ENCODE peak calls at places on chromosomes 7 and 10, in four cellular contexts. U is heart right ventricle, K is IMR-90, V is heart left ventricle. A is an unnamed sample.

GRCh38 chr10:101216207-101216607 is 13.1 kb downstream of the LBX1 start:
- DNase-seq in K (no peak), U (no peak), V (peak; percentile 49), A (no peak)

GRCh38 chr10:102869290-102870198 is at the start of gene AS3MT:
- DNase-seq in V (peak; percentile 69), K (no peak), U (peak; percentile 15), A (peak; percentile 43)

GRCh38 chr10:132197271-132198067 is 10.7 kb downstream of the DPYSL4 start:
- DNase-seq in V (peak; percentile 58), K (no peak), U (no peak), A (no peak)

GRCh38 chr10:113746188-113746950 is 5.1 kb upstream of the PLEKHS1 start:
- DNase-seq in K (no peak), V (no peak), U (no peak), A (no peak)

GRCh38 chr7:7271094-7271874 is 88.9 kb downstream of the C1GALT1 start:
- DNase-seq in K (no peak), V (no peak), U (no peak), A (no peak)

GRCh38 chr7:134440067-134440466 is 18.8 kb downstream of the AKR1B1 start:
- DNase-seq in V (no peak), U (peak; percentile 37), K (no peak), A (no peak)

GRCh38 chr10:129329375-129330040 is 137.5 kb upstream of the MGMT start:
- DNase-seq in K (no peak), U (no peak), V (no peak), A (no peak)

GRCh38 chr7:7416031-7416968 is 119.4 kb downstream of the COL28A1 start:
- DNase-seq in U (no peak), V (no peak), K (peak; percentile 45), A (no peak)

GRCh38 chr7:18471476-18472160 is 23.9 kb upstream of the HDAC9 start:
- DNase-seq in K (no peak), V (no peak), U (no peak), A (no peak)

GRCh38 chr10:101839421-101840063 is 4.1 kb downstream of the KCNIP2 start:
- DNase-seq in V (peak; percentile 80), K (peak; percentile 11), U (no peak), A (no peak)

GRCh38 chr10:36676321-36677169 is 448.9 kb upstream of the ANKRD30A start:
- DNase-seq in U (no peak), V (no peak), K (peak; percentile 73), A (no peak)

GRCh38 chr7:154182361-154182760 is 130.2 kb downstream of the DPP6 start:
- DNase-seq in K (no peak), V (no peak), U (no peak), A (no peak)

GRCh38 chr7:154183946-154184345 is 131.7 kb downstream of the DPP6 start:
- DNase-seq in K (no peak), V (no peak), U (no peak), A (no peak)

GRCh38 chr7:154188330-154188729 is 136.1 kb downstream of the DPP6 start:
- DNase-seq in U (no peak), K (no peak), V (no peak), A (no peak)

GRCh38 chr7:154183482-154183881 is 131.3 kb downstream of the DPP6 start:
- DNase-seq in V (no peak), U (no peak), K (no peak), A (no peak)

DNA sequence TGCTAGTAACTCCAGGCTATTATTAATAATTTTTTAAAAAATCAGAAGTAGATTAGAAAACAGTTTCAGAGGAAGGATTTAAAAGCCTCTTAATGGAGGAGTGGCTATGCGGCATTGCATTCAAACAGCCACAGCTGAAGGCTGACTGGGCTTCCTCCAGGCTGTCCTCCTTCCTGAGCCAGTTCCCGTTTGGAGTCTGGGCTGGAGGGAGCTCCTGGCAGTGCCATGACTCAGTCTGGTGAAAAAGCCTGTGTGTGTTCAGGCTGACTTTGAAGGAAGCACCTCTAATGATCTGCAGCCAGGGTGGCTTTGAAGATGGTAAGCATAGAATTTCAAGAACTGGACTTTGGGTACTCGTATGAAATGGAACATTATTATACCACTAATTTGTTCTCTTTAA is 134.6 kb downstream of the DPP6 start:
- DNase-seq in U (no peak), V (no peak), K (no peak), A (no peak)
- H3K27ac ChIP-seq in U (no peak overlapping the region), V (no peak overlapping the region), K (no peak overlapping the region), A (no peak overlapping the region)

GRCh38 chr10:64036996-64037666 is 515.9 kb downstream of the REEP3 start:
- DNase-seq in V (no peak), K (no peak), U (no peak), A (no peak)
- H3K4me1 ChIP-seq in V (peaks cover 3% of the 10 kb centered on the region), K (no peaks in the 10 kb centered on the region), U (peaks cover 9% of the 10 kb centered on the region), A (no peaks in the 10 kb centered on the region)

DNA sequence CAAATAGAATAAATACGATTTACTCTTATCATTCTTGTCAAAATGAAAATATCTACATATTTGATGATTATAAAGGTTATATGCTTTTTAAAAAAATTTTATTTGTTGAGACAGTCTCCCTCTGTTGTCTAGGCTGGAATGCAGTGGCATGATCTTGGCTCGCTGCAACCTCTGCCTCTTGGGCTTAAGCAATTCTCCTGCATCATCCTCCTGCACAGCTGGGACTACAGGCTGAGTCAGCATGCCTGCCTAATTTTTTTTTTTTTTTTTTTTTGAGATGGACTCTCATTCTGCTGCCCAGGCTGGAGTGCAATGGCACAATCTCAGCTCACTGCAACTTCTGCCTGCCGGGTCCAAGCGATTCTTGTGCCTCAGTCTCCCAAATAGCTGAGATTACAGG is 48.9 kb downstream of the PUS7 start:
- DNase-seq in V (no peak), K (peak; percentile 91), U (no peak), A (no peak)
- H3K27ac ChIP-seq in V (no peak overlapping the region), K (peak overlapping the region; percentile 27), U (no peak overlapping the region), A (no peak overlapping the region)

GRCh38 chr10:26869528-26869927 is 8.8 kb upstream of the ABI1 start:
- DNase-seq in K (no peak), V (no peak), U (no peak), A (no peak)

DNA sequence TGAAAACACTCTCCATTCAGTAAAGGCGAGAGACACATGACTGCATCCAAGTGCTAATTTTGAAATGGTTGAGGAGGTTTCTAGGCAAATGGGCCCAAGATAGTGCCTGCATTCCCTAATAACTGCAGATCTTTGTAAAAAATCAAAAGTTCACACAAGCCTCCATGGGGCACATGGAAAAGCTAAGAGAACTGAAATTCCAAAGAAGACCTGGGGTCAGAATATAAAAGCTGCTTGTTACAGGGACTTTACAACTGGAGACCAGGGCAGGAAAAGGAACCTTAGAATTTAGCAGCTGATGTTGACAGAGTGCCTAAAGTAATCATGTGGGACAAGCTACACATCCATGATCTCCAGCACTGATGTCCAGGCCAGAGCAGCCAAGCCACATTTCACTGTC is 10.0 kb upstream of the ABI1 start:
- DNase-seq in V (no peak), U (no peak), K (no peak), A (no peak)
- H3K4me1 ChIP-seq in V (no peaks in the 10 kb centered on the region), U (no peaks in the 10 kb centered on the region), K (no peaks in the 10 kb centered on the region), A (no peaks in the 10 kb centered on the region)

DNA sequence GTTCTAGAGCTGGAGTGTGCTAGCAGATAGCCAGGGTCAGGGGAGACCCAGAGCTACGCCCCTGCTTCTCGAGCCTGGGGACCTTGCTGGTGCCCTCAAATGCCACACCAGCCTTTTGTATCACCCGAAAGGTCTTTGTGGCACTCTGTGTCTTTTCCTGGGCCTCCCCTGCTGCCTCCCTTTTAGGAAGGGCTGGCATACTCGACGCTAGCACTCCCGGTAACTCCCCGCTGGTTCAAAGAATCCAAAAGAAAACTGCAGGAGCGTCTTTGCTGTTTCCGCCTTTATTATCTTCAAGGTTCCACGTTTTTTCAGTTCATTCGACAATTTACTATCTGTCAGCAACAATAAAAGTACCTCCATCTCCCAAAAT is 36.3 kb downstream of the CTBP2 start:
- DNase-seq in K (no peak), V (no peak), U (no peak), A (no peak)
- H3K27ac ChIP-seq in K (peak overlapping the region; percentile 64), V (peak overlapping the region; percentile 67), U (peak overlapping the region; percentile 78), A (no peak overlapping the region)